ENCODE peak calls at places on chromosomes 7 and 10, in eight cellular contexts. U is AG04449; V is CD4-positive, alpha-beta memory T cell; M is HCT116; T is GM12865; Y is astrocyte; F is IMR-90; W is brain microvascular endothelial cell. L is an unnamed sample.

GRCh38 chr10:33100996-33101747 is 143.1 kb upstream of the ITGB1 start:
- DNase-seq in U (no peak), V (no peak), M (no peak), T (no peak), Y (no peak), F (no peak), W (no peak), L (no peak)

GRCh38 chr10:60043561-60043960 is 137.2 kb upstream of the CCDC6 start:
- DNase-seq in U (no peak), V (no peak), M (no peak), T (no peak), Y (no peak), F (no peak), W (no peak), L (no peak)

GRCh38 chr7:30555525-30555924 is 39.2 kb upstream of the GARS1 start:
- DNase-seq in U (no peak), V (no peak), M (no peak), T (no peak), Y (no peak), F (no peak), W (no peak), L (no peak)

GRCh38 chr7:79741684-79742083 is 288.2 kb upstream of the MAGI2 start:
- DNase-seq in U (no peak), V (no peak), M (no peak), T (no peak), Y (no peak), F (no peak), W (no peak), L (peak)

GRCh38 chr10:110396284-110396651 is 91.5 kb upstream of the SMNDC1 start:
- DNase-seq in U (no peak), V (no peak), M (no peak), T (no peak), Y (no peak), F (no peak), W (no peak), L (no peak)

GRCh38 chr10:16700331-16700730 is 116.9 kb downstream of the RSU1 start:
- DNase-seq in U (no peak), V (no peak), M (no peak), T (no peak), Y (no peak), F (no peak), W (no peak), L (no peak)

GRCh38 chr7:80711521-80711920 is 73.1 kb downstream of the CD36 start:
- DNase-seq in U (no peak), V (no peak), M (no peak), T (no peak), Y (peak), F (peak), W (no peak), L (no peak)

GRCh38 chr7:84040365-84040764 is 154.2 kb downstream of the SEMA3A start:
- DNase-seq in U (no peak), V (no peak), M (no peak), T (no peak), Y (no peak), F (no peak), W (no peak), L (no peak)

GRCh38 chr7:139673230-139673629 is 104.6 kb downstream of the HIPK2 start:
- DNase-seq in U (no peak), V (no peak), M (no peak), T (peak), Y (no peak), F (no peak), W (no peak), L (no peak)

GRCh38 chr7:134533288-134533771 is 6.0 kb downstream of the AKR1B10 start:
- DNase-seq in U (no peak), V (no peak), M (no peak), T (no peak), Y (no peak), F (peak), W (no peak), L (peak)

GRCh38 chr10:91210014-91210413 is 10.4 kb upstream of the PCGF5 start:
- DNase-seq in U (no peak), V (no peak), M (no peak), T (no peak), Y (no peak), F (no peak), W (no peak), L (no peak)

GRCh38 chr7:72805526-72806494 is 22.2 kb downstream of the TYW1B start:
- DNase-seq in U (peak), V (no peak), M (no peak), T (no peak), Y (peak), F (peak), W (peak), L (peak)

GRCh38 chr7:104196161-104196560 is 11.7 kb downstream of the ORC5 start:
- DNase-seq in U (no peak), V (no peak), M (no peak), T (no peak), Y (no peak), F (peak), W (no peak), L (no peak)

GRCh38 chr10:44929356-44930113 is 18.4 kb downstream of the TMEM72 start:
- DNase-seq in U (no peak), V (no peak), M (no peak), T (no peak), Y (no peak), F (no peak), W (no peak), L (no peak)

GRCh38 chr10:109701583-109702215 is 221.6 kb downstream of the XPNPEP1 start:
- DNase-seq in U (no peak), V (no peak), M (no peak), T (no peak), Y (no peak), F (no peak), W (no peak), L (no peak)

GRCh38 chr10:86217386-86218080 is 149.1 kb downstream of the GRID1 start:
- DNase-seq in U (no peak), V (no peak), M (no peak), T (no peak), Y (peak), F (no peak), W (no peak), L (no peak)

GRCh38 chr7:26208040-26208439 is 6.5 kb downstream of the CBX3 start:
- DNase-seq in U (no peak), V (no peak), M (no peak), T (no peak), Y (no peak), F (no peak), W (no peak), L (no peak)

GRCh38 chr10:94370501-94370900 is 7.8 kb upstream of the NOC3L start:
- DNase-seq in U (no peak), V (no peak), M (no peak), T (no peak), Y (no peak), F (no peak), W (no peak), L (no peak)

GRCh38 chr7:102063736-102064135 is 222.9 kb upstream of the SH2B2 start:
- DNase-seq in U (no peak), V (no peak), M (peak), T (no peak), Y (peak), F (peak), W (peak), L (peak)
- H3K4me3 ChIP-seq in U (no peak), V (no peak), M (peak), T (no peak), Y (no peak), F (no peak), W (no peak), L (no peak)

DNA sequence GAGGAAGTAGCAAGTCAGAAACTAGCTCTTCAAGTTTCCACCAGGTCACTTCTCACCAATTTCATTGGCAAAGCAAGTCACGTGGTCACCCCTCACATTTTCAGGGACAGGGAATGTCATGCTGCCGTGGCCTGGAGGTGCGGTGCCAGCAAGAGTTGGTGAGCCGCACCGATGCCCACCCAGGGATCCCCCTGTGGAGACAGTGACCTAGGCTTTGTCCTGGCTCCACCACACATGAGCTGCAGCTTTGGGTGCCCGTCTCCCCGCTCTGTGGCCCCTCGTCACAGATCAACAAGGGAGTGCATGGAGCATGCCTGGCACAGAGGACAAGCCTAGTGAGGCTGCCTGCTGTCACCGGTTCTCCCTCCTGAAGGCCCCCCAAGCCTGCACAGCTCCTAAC is 226.7 kb upstream of the PPP2R2D start:
- DNase-seq in U (no peak), V (no peak), M (no peak), T (no peak), Y (no peak), F (no peak), W (no peak), L (no peak)
- H3K4me3 ChIP-seq in U (no peak), V (no peak), M (no peak), T (no peak), Y (no peak), F (no peak), W (no peak), L (no peak)

GRCh38 chr10:120971671-120972070 is 120.5 kb downstream of the WDR11 start:
- DNase-seq in U (no peak), V (no peak), M (no peak), T (no peak), Y (no peak), F (no peak), W (no peak), L (no peak)
- H3K4me3 ChIP-seq in U (no peak), V (no peak), M (no peak), T (no peak), Y (no peak), F (no peak), W (no peak), L (no peak)

GRCh38 chr10:102118867-102119266 is 1.3 kb downstream of the LDB1 start:
- DNase-seq in U (no peak), V (no peak), M (no peak), T (peak), Y (no peak), F (peak), W (no peak), L (peak)

GRCh38 chr10:102115775-102116174 is 4.4 kb downstream of the LDB1 start:
- DNase-seq in U (no peak), V (peak), M (no peak), T (no peak), Y (no peak), F (peak), W (no peak), L (no peak)

GRCh38 chr10:102114861-102115618 is 5.1 kb downstream of the LDB1 start:
- DNase-seq in U (no peak), V (peak), M (no peak), T (peak), Y (peak), F (peak), W (peak), L (peak)

GRCh38 chr10:102119417-102120141 is 589 bp downstream of the LDB1 start:
- DNase-seq in U (no peak), V (peak), M (peak), T (peak), Y (peak), F (peak), W (peak), L (peak)

GRCh38 chr10:102117391-102118159 is 2.6 kb downstream of the LDB1 start:
- DNase-seq in U (no peak), V (peak), M (no peak), T (peak), Y (peak), F (peak), W (no peak), L (peak)
- H3K4me3 ChIP-seq in U (peak), V (peak), M (peak), T (peak), Y (peak), F (peak), W (peak), L (peak)

GRCh38 chr7:98619450-98620321 is 2.6 kb downstream of the NPTX2 start:
- DNase-seq in U (no peak), V (no peak), M (no peak), T (no peak), Y (peak), F (peak), W (no peak), L (peak)

GRCh38 chr7:98618786-98619185 is 1.7 kb downstream of the NPTX2 start:
- DNase-seq in U (no peak), V (no peak), M (no peak), T (no peak), Y (no peak), F (no peak), W (no peak), L (peak)

GRCh38 chr7:98616381-98617050 is 569 bp upstream of the NPTX2 start:
- DNase-seq in U (no peak), V (no peak), M (no peak), T (no peak), Y (no peak), F (no peak), W (no peak), L (peak)

GRCh38 chr7:98617960-98618418 is 904 bp downstream of the NPTX2 start:
- DNase-seq in U (no peak), V (no peak), M (no peak), T (no peak), Y (no peak), F (no peak), W (no peak), L (peak)

GRCh38 chr7:98617051-98617959 is at the start of gene NPTX2:
- DNase-seq in U (no peak), V (no peak), M (no peak), T (no peak), Y (no peak), F (no peak), W (no peak), L (peak)
- H3K4me3 ChIP-seq in U (no peak), V (no peak), M (no peak), T (no peak), Y (peak), F (no peak), W (peak), L (no peak)

DNA sequence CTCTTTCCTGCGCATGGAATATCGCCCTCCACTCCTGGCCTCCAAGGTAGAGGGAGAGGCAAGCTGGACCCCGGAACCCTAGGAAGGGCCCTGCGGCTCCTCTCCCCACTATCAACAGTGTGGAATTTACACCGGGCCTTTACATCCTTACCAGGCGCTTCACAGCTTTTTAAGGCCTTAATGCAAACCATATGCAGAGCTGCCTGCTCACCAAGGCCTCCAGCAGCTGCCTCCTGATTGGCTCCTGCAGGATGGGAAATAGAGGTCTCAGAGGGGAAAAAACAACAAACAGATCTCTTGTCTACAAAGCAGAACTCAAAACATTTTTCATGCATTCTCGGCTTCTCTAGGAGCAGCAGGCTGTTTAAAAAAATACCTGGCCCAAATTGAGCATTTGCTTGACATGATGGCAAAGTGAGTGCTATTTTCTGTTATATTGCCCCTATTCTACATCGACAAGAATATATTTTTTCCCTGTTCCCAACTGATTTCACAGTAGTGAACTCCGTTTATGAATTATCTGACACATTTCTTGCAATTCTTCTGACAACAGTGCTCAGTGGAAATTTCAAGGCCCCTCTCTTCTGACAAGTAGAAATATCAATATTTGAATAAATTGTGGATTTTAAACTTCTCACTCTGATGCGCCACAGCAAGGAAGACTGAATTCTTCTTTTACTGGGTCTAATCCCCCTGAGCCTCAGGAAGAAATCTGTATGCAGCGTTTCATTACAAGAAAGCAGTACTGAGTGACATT is 51.7 kb downstream of the EBF3 start:
- DNase-seq in U (no peak), V (no peak), M (no peak), T (no peak), Y (no peak), F (peak), W (no peak), L (peak)
- H3K4me3 ChIP-seq in U (no peak), V (no peak), M (no peak), T (no peak), Y (no peak), F (no peak), W (no peak), L (no peak)